ENCODE peak calls at places on chromosome 13, in nine cellular contexts. F, O, I, Y, X, J, T, V and W are unnamed samples.

GRCh38 chr13:82076421-82076820 is 1735.5 kb upstream of the SPRY2 start:
- DNase-seq in F (no peak), O (no peak), I (no peak), Y (no peak), X (no peak), J (no peak), T (no peak), V (no peak), W (no peak)

GRCh38 chr13:43725460-43725859 is 61.3 kb downstream of the ENOX1 start:
- DNase-seq in F (no peak), O (no peak), I (no peak), Y (no peak), X (no peak), J (no peak), T (no peak), V (no peak), W (no peak)

GRCh38 chr13:39527961-39528720 is 74.9 kb downstream of the LHFPL6 start:
- DNase-seq in F (no peak), O (no peak), I (peak), Y (peak), X (no peak), J (peak), T (no peak), V (no peak), W (peak)

GRCh38 chr13:68713394-68713793 is 1394.2 kb upstream of the ATXN8OS start:
- DNase-seq in F (no peak), O (no peak), I (no peak), Y (no peak), X (no peak), J (no peak), T (peak), V (no peak), W (no peak)

GRCh38 chr13:47287291-47287751 is 390.5 kb upstream of the HTR2A start:
- DNase-seq in F (no peak), O (no peak), I (peak), Y (peak), X (no peak), J (peak), T (no peak), V (no peak), W (peak)

GRCh38 chr13:98879127-98879520 is 98.7 kb downstream of the DOCK9 start:
- DNase-seq in F (no peak), O (no peak), I (no peak), Y (no peak), X (no peak), J (no peak), T (no peak), V (no peak), W (no peak)

GRCh38 chr13:27918041-27918917 is 1.5 kb upstream of the PDX1 start:
- DNase-seq in F (no peak), O (no peak), I (no peak), Y (no peak), X (no peak), J (no peak), T (peak), V (no peak), W (no peak)

GRCh38 chr13:113841355-113841653 is 22.6 kb downstream of the GAS6 start:
- DNase-seq in F (no peak), O (no peak), I (no peak), Y (no peak), X (no peak), J (no peak), T (no peak), V (no peak), W (no peak)

GRCh38 chr13:112643759-112644459 is 45.9 kb upstream of the ATP11A start:
- DNase-seq in F (no peak), O (no peak), I (no peak), Y (no peak), X (no peak), J (no peak), T (no peak), V (no peak), W (no peak)

GRCh38 chr13:25330541-25330940 is 29.1 kb downstream of the NUP58 start:
- DNase-seq in F (no peak), O (no peak), I (no peak), Y (peak), X (no peak), J (no peak), T (no peak), V (no peak), W (peak)

GRCh38 chr13:110774051-110774450 is 60.6 kb downstream of the ING1 start:
- DNase-seq in F (no peak), O (no peak), I (no peak), Y (no peak), X (no peak), J (no peak), T (no peak), V (no peak), W (no peak)

GRCh38 chr13:27622102-27622820 is 569 bp downstream of the POLR1D start:
- DNase-seq in F (no peak), O (no peak), I (no peak), Y (peak), X (no peak), J (no peak), T (no peak), V (no peak), W (no peak)

GRCh38 chr13:19955873-19956559 is 2.5 kb upstream of the ZMYM2 start:
- DNase-seq in F (no peak), O (no peak), I (no peak), Y (no peak), X (no peak), J (no peak), T (no peak), V (no peak), W (no peak)

GRCh38 chr13:72620874-72621273 is 106.6 kb downstream of the MZT1 start:
- DNase-seq in F (no peak), O (no peak), I (no peak), Y (no peak), X (no peak), J (no peak), T (no peak), V (no peak), W (no peak)

GRCh38 chr13:113001251-113002140 is 32.5 kb downstream of the MCF2L start:
- DNase-seq in F (no peak), O (no peak), I (peak), Y (no peak), X (peak), J (peak), T (peak), V (no peak), W (peak)

GRCh38 chr13:58542530-58542929 is 911.0 kb downstream of the PCDH17 start:
- DNase-seq in F (no peak), O (no peak), I (no peak), Y (no peak), X (no peak), J (no peak), T (no peak), V (no peak), W (no peak)

GRCh38 chr13:51834581-51835158 is 10.3 kb downstream of the TMEM272 start:
- DNase-seq in F (no peak), O (no peak), I (no peak), Y (no peak), X (no peak), J (no peak), T (peak), V (no peak), W (no peak)

GRCh38 chr13:110417537-110417908 is 110.4 kb downstream of the COL4A2 start:
- DNase-seq in F (no peak), O (no peak), I (no peak), Y (no peak), X (no peak), J (no peak), T (no peak), V (peak), W (no peak)

GRCh38 chr13:24184855-24185254 is 24.3 kb downstream of the SPATA13 start:
- DNase-seq in F (no peak), O (no peak), I (no peak), Y (no peak), X (no peak), J (no peak), T (no peak), V (no peak), W (no peak)

GRCh38 chr13:114049026-114049425 is 75.2 kb upstream of the C13orf46 start:
- DNase-seq in F (no peak), O (peak), I (no peak), Y (no peak), X (peak), J (no peak), T (no peak), V (peak), W (no peak)

GRCh38 chr13:82717249-82717648 is 1165.0 kb downstream of the SLITRK1 start:
- DNase-seq in F (no peak), O (no peak), I (peak), Y (peak), X (no peak), J (peak), T (no peak), V (no peak), W (peak)

DNA sequence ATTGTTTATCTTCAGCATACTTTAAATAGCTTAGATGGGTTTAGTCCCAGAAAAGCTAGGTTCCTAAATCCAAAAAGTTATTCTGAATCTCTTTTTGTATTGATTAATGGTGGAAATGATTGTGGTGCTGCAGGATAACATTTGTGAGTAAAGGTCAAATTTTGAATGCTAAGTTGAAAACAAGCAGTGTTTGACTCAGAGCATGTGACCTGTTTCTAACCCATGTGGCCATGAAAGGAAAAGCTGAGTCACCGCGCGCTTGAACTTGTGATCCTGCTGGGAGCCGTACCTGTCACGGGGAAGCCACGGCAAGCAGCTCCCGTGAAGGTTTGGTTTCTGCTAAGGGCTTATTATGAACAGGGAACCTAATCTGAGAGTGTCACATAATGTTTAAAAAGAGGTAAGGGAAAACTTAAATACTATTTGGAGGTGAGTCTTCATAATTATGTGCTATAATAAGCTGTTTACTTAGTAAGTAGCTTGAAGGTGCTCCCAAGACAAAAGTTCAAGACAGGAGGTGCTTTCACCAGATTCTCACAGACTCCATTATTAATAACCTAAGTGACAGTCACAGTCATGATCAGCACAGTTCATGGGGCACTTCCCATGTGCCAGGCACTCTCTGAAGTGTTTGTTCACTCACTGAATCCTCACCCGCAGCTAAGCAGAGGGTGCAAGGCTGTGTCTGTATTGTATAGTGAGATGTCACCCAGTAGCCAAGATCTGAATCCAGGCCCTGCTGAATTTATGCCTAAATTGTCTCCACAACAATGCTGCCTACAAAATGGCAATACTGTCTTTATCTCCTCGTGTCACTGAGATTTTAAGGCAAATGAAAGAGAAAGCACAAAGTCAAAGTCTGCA is 286.5 kb downstream of the MYO16 start:
- DNase-seq in F (peak), O (peak), I (peak), Y (peak), X (peak), J (peak), T (no peak), V (peak), W (peak)
- H3K4me3 ChIP-seq in F (peak), O (no peak), I (no peak), Y (peak), X (no peak), J (no peak), T (no peak), V (peak), W (no peak)

GRCh38 chr13:45046445-45046844 is 57.1 kb downstream of the GPALPP1 start:
- DNase-seq in F (no peak), O (no peak), I (no peak), Y (no peak), X (no peak), J (no peak), T (no peak), V (no peak), W (no peak)
- H3K4me3 ChIP-seq in F (peak), O (no peak), I (peak), Y (peak), X (peak), J (peak), T (peak), V (peak), W (peak)

GRCh38 chr13:32969516-32969941 is 46.7 kb upstream of the KL start:
- DNase-seq in F (no peak), O (no peak), I (peak), Y (peak), X (no peak), J (no peak), T (no peak), V (no peak), W (peak)
- H3K4me3 ChIP-seq in F (peak), O (no peak), I (no peak), Y (peak), X (no peak), J (no peak), T (no peak), V (no peak), W (no peak)

GRCh38 chr13:48853381-48854102 is 122.2 kb upstream of the FNDC3A start:
- DNase-seq in F (no peak), O (no peak), I (peak), Y (peak), X (no peak), J (peak), T (no peak), V (no peak), W (peak)
- H3K4me3 ChIP-seq in F (no peak), O (no peak), I (no peak), Y (no peak), X (no peak), J (no peak), T (no peak), V (no peak), W (no peak)

DNA sequence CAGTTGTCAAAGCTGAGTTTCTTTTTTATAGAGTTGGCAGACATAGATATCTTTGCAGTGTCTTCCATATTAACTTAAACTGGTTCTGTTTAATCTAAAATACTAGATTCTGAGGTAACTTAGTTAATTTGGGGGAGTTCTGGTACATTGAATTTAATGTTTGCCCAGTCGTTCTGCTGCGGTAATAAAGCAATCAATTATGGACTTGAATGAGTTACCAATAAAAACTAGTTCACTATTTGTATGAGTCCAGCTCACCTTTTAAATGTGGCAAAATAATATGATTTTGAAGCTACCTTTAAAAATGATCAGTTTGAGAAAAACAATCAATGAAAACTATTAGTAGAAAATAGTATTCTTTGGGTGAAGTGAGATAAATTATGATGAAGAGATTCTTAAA is 90.2 kb downstream of the LMO7 start:
- DNase-seq in F (no peak), O (no peak), I (no peak), Y (no peak), X (no peak), J (no peak), T (no peak), V (no peak), W (no peak)
- H3K4me3 ChIP-seq in F (no peak), O (no peak), I (no peak), Y (no peak), X (no peak), J (no peak), T (no peak), V (no peak), W (no peak)

GRCh38 chr13:30529085-30529815 is 63.5 kb upstream of the HMGB1 start:
- DNase-seq in F (no peak), O (no peak), I (no peak), Y (no peak), X (no peak), J (peak), T (no peak), V (no peak), W (peak)
- H3K4me3 ChIP-seq in F (no peak), O (no peak), I (no peak), Y (no peak), X (no peak), J (no peak), T (no peak), V (no peak), W (no peak)

DNA sequence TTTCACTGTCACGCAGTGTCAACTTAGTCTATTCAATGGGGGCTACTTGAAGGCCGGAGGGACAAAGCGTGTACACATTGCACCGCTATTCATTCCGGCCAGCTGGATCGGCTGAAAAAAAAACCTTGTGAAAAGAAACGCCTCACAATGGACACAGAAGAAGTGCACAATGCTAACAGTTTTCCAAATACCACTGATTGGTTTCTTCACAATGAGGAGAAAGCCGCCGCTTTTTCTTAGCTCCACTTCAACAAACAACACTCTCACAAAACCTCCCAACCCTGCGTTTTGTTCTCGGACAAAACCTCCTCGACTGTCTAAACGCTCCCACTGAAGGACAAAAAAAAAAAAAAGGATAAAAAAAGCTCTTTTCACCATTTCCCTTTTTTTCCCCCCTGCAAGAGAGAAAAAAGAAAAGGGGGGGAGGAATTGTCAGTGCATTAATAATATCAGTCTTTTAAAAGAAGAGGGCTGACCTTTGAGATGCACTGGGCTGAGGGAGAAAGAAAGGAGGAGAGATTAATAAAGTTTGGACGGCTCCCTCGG is 5.4 kb downstream of the SOX21 start:
- DNase-seq in F (no peak), O (no peak), I (no peak), Y (no peak), X (no peak), J (no peak), T (peak), V (no peak), W (no peak)
- H3K4me3 ChIP-seq in F (no peak), O (no peak), I (no peak), Y (no peak), X (no peak), J (no peak), T (peak), V (no peak), W (no peak)